ENCODE peak calls at places on chromosome 4, in six cellular contexts. One of them, this sample, is unnamed.

GRCh38 chr4:148857234-148857972 is 415.2 kb upstream of the NR3C2 start:
- DNase-seq in GM12878: no peak
- DNase-seq in A549: no peak
- DNase-seq in K562: no peak
- DNase-seq in HepG2: no peak
- DNase-seq in H1: no peak
- DNase-seq in this sample: no peak

GRCh38 chr4:24846716-24847115 is 51.3 kb downstream of the SOD3 start:
- DNase-seq in HepG2: no peak
- DNase-seq in H1: no peak
- DNase-seq in A549: no peak
- DNase-seq in K562: no peak
- DNase-seq in GM12878: no peak
- DNase-seq in this sample: no peak

GRCh38 chr4:89598602-89599001 is 238.4 kb downstream of the SNCA start:
- DNase-seq in HepG2: peak; percentile 15
- DNase-seq in K562: no peak
- DNase-seq in GM12878: no peak
- DNase-seq in A549: peak; percentile 1
- DNase-seq in H1: no peak
- DNase-seq in this sample: peak; percentile 6

GRCh38 chr4:130422255-130422654 is 1326.3 kb downstream of the C4orf33 start:
- DNase-seq in A549: no peak
- DNase-seq in GM12878: no peak
- DNase-seq in K562: no peak
- DNase-seq in HepG2: no peak
- DNase-seq in H1: no peak
- DNase-seq in this sample: no peak

GRCh38 chr4:136395212-136395722 is 1137.0 kb downstream of the PCDH18 start:
- DNase-seq in K562: no peak
- DNase-seq in GM12878: no peak
- DNase-seq in H1: no peak
- DNase-seq in HepG2: no peak
- DNase-seq in A549: no peak
- DNase-seq in this sample: peak; percentile 47

GRCh38 chr4:143019351-143019750 is 165.4 kb upstream of the USP38 start:
- DNase-seq in A549: no peak
- DNase-seq in H1: no peak
- DNase-seq in HepG2: no peak
- DNase-seq in K562: no peak
- DNase-seq in GM12878: no peak
- DNase-seq in this sample: no peak

GRCh38 chr4:47926667-47927258 is 12.4 kb upstream of the NFXL1 start:
- DNase-seq in HepG2: peak; percentile 61
- DNase-seq in K562: peak; percentile 26
- DNase-seq in GM12878: no peak
- DNase-seq in A549: peak; percentile 24
- DNase-seq in H1: peak; percentile 70
- DNase-seq in this sample: peak; percentile 17

GRCh38 chr4:142567199-142567598 is 278.9 kb downstream of the INPP4B start:
- DNase-seq in A549: peak; percentile 4
- DNase-seq in GM12878: no peak
- DNase-seq in K562: no peak
- DNase-seq in HepG2: no peak
- DNase-seq in H1: peak; percentile 49
- DNase-seq in this sample: no peak

GRCh38 chr4:53721276-53721675 is 130.0 kb upstream of the LNX1 start:
- DNase-seq in A549: no peak
- DNase-seq in GM12878: no peak
- DNase-seq in H1: no peak
- DNase-seq in HepG2: no peak
- DNase-seq in K562: no peak
- DNase-seq in this sample: no peak

GRCh38 chr4:110636231-110636676 is 13.4 kb upstream of the PITX2 start:
- DNase-seq in HepG2: no peak
- DNase-seq in A549: peak; percentile 11
- DNase-seq in H1: no peak
- DNase-seq in GM12878: no peak
- DNase-seq in K562: no peak
- DNase-seq in this sample: no peak

GRCh38 chr4:89800527-89801103 is 36.3 kb downstream of the SNCA start:
- DNase-seq in K562: no peak
- DNase-seq in H1: no peak
- DNase-seq in HepG2: no peak
- DNase-seq in GM12878: no peak
- DNase-seq in A549: no peak
- DNase-seq in this sample: no peak

GRCh38 chr4:52713456-52713937 is 37.7 kb downstream of the ERVMER34-1 start:
- DNase-seq in H1: no peak
- DNase-seq in K562: peak; percentile 26
- DNase-seq in A549: no peak
- DNase-seq in HepG2: peak; percentile 71
- DNase-seq in GM12878: no peak
- DNase-seq in this sample: no peak

GRCh38 chr4:87949961-87950360 is 25.6 kb upstream of the SPP1 start:
- DNase-seq in HepG2: no peak
- DNase-seq in A549: no peak
- DNase-seq in K562: no peak
- DNase-seq in H1: no peak
- DNase-seq in GM12878: no peak
- DNase-seq in this sample: no peak

GRCh38 chr4:108172780-108173598 is 4.3 kb upstream of the LEF1 start:
- DNase-seq in H1: peak; percentile 64
- DNase-seq in K562: peak; percentile 85
- DNase-seq in GM12878: no peak
- DNase-seq in A549: no peak
- DNase-seq in HepG2: peak; percentile 41
- DNase-seq in this sample: peak; percentile 83

GRCh38 chr4:73707269-73707875 is 33.0 kb upstream of the CXCL8 start:
- DNase-seq in H1: no peak
- DNase-seq in GM12878: no peak
- DNase-seq in K562: no peak
- DNase-seq in HepG2: no peak
- DNase-seq in A549: no peak
- DNase-seq in this sample: no peak

DNA sequence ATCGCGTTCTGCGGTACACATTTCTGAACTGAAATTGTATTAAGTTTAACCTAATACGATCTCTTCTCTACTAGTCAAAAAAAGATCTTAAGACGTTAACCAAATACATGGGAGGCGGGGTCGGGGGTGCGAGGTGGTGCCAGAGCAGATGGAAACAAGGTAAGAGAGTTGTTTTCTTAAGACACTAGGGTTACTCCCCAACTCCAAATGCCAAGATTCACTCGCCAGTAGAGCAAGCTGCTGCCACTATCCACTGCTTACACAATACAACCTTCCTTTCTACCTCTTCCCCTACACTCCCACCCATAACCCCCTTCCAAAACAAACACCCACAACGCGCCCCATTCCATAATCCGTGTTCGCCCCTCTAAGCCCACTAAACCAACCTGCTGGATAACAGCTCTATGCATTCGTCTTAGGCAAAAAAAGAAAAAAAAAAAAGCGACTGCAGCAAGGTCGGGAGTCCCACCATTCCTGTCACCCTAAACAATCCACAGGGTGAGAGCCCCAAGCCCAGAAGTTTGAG is 1.3 kb downstream of the LCORL start:
- DNase-seq in HepG2: no peak
- DNase-seq in A549: no peak
- DNase-seq in H1: no peak
- DNase-seq in GM12878: no peak
- DNase-seq in K562: no peak
- DNase-seq in this sample: no peak
- TF ChIP-seq CHD2 in HepG2: no peak
- TF ChIP-seq CHD2 in A549: no peak
- TF ChIP-seq CHD2 in H1: no peak
- TF ChIP-seq CHD2 in GM12878: no peak
- TF ChIP-seq CHD2 in K562: no peak
- TF ChIP-seq CHD2 in this sample: no peak

DNA sequence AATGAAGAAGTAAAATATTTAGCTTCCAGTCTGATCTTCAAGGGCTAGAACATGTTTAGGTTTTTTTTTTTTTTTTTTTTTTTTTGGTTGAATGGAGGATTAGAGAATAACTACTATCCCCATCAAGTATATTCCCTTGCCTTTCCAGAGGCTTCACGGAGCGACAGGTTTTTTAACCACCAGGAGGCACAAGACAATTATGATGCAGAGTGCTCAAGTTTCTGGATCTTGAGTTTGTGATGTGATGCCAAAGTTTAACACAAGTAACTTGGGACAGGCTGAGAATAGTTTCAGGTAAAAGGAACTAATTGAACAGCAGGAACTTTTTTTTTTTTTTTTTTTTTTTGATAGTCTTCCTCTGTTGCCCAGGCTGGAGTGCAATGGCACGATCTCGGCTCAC is 30.3 kb downstream of the CCNI start:
- DNase-seq in GM12878: no peak
- DNase-seq in A549: no peak
- DNase-seq in K562: no peak
- DNase-seq in H1: no peak
- DNase-seq in HepG2: no peak
- DNase-seq in this sample: no peak
- TF ChIP-seq CTCF in GM12878: no peak
- TF ChIP-seq CTCF in A549: no peak
- TF ChIP-seq CTCF in K562: peak; percentile 12
- TF ChIP-seq CTCF in H1: peak; percentile 51
- TF ChIP-seq CTCF in HepG2: no peak
- TF ChIP-seq CTCF in this sample: peak; percentile 47

GRCh38 chr4:165668694-165669093 is 204.3 kb upstream of the TLL1 start:
- DNase-seq in H1: no peak
- DNase-seq in K562: no peak
- DNase-seq in HepG2: no peak
- DNase-seq in GM12878: no peak
- DNase-seq in A549: no peak
- DNase-seq in this sample: no peak
- TF ChIP-seq CHD2 in H1: no peak
- TF ChIP-seq CHD2 in K562: no peak
- TF ChIP-seq CHD2 in HepG2: no peak
- TF ChIP-seq CHD2 in GM12878: no peak
- TF ChIP-seq CHD2 in A549: no peak
- TF ChIP-seq CHD2 in this sample: no peak

DNA sequence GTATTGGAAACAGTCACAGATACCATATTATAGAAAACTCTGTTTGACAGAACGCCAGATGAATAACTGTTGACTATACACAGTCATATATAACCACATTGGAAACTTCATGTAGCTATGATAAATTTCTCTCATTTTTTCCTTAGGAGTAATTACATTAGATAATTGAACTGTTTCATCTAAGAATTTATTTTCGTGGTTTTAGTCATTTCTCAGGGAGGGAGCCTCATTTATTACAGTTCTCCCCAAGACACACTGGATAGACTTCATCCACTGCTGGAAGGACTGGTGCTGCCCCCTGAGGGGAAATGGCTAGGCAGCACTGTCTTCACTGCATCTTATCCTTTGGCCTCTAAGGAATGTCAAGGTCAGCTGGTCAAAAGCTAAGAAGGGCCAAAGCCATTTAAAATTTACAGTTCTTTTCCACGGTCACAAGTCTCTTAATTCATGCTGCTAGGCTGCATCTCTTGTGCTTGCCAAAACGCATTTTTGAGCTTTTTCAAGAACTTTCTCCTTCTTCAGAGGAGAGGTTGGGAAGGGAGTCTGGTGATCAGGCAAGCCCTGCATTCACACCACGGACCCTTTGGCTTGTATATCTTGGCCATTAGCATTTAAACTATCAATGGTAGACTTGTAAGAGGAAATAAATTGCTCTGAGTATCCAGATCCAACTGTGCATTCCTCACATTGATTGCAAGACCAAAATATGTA is 145.1 kb downstream of the CBR4 start:
- DNase-seq in HepG2: no peak
- DNase-seq in GM12878: no peak
- DNase-seq in H1: no peak
- DNase-seq in A549: no peak
- DNase-seq in K562: no peak
- DNase-seq in this sample: no peak
- TF ChIP-seq CTCF in HepG2: no peak
- TF ChIP-seq CTCF in GM12878: no peak
- TF ChIP-seq CTCF in H1: peak; percentile 63
- TF ChIP-seq CTCF in A549: no peak
- TF ChIP-seq CTCF in K562: no peak
- TF ChIP-seq CTCF in this sample: peak; percentile 64

DNA sequence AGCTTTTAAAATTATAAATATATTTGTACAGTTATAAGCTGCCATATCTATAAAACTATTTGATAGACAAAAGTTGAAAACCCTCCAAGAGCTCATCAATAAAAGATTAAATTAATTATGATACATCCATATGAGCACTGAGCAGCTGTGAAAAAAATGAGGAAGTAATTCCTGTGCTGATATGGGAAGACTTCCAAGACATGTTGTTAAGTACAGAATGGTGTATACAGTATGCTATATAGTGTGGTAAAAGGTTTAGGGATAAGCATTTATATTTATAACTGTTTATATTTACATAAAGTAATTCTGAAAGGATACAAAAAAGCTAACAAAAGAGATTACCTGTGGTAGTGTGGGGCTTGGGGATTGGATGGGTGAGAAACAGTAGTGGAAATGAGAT is 92.8 kb upstream of the BMP2K start:
- DNase-seq in GM12878: no peak
- DNase-seq in K562: no peak
- DNase-seq in HepG2: no peak
- DNase-seq in H1: no peak
- DNase-seq in A549: no peak
- DNase-seq in this sample: no peak
- TF ChIP-seq CHD2 in GM12878: no peak
- TF ChIP-seq CHD2 in K562: no peak
- TF ChIP-seq CHD2 in HepG2: no peak
- TF ChIP-seq CHD2 in H1: no peak
- TF ChIP-seq CHD2 in A549: no peak
- TF ChIP-seq CHD2 in this sample: no peak

This sample was measured in SK-N-SH.